ENCODE peak calls at places on chromosomes 4 and X, in six cellular contexts. H is cardiac muscle cell; Q is activated naive CD8-positive, alpha-beta T cell treated with anti-CD3 and anti-CD28 coated beads for 36 hours; E is B cell; J is heart left ventricle; W is activated CD4-positive, alpha-beta T cell treated with anti-CD3 and anti-CD28 coated beads, Interleukin-2, amount 50 U/mL, for 24 hours. O is an unnamed sample.

GRCh38 chrX:65601530-65602281 is 65.7 kb upstream of the MSN start:
- DNase-seq in H (no peak), Q (peak), E (peak), J (peak), W (peak), O (no peak)

GRCh38 chr4:182310316-182310715 is 67.1 kb downstream of the TENM3 start:
- DNase-seq in H (no peak), Q (no peak), E (no peak), J (no peak), W (no peak), O (no peak)

GRCh38 chr4:76626686-76627465 is 191.8 kb downstream of the SHROOM3 start:
- DNase-seq in H (no peak), Q (no peak), E (no peak), J (no peak), W (no peak), O (no peak)

GRCh38 chr4:16289872-16290554 is 63.7 kb upstream of the TAPT1 start:
- DNase-seq in H (peak), Q (no peak), E (no peak), J (no peak), W (no peak), O (no peak)

GRCh38 chr4:40264995-40265909 is 68.4 kb downstream of the RHOH start:
- DNase-seq in H (peak), Q (peak), E (peak), J (no peak), W (no peak), O (no peak)

GRCh38 chr4:16226816-16227461 is 668 bp upstream of the TAPT1 start:
- DNase-seq in H (peak), Q (peak), E (peak), J (peak), W (peak), O (peak)

GRCh38 chr4:174828845-174829701 is at the start of gene GLRA3:
- DNase-seq in H (peak), Q (peak), E (peak), J (no peak), W (no peak), O (no peak)

GRCh38 chrX:109719262-109719661 is 13.8 kb downstream of the ACSL4 start:
- DNase-seq in H (no peak), Q (no peak), E (no peak), J (no peak), W (no peak), O (no peak)

GRCh38 chr4:185305979-185306442 is 89.7 kb downstream of the LRP2BP start:
- DNase-seq in H (no peak), Q (no peak), E (no peak), J (no peak), W (no peak), O (no peak)

GRCh38 chrX:144722307-144722706 is 525.0 kb upstream of the SPANXN1 start:
- DNase-seq in H (no peak), Q (no peak), E (no peak), J (no peak), W (no peak), O (no peak)

GRCh38 chr4:39319678-39320077 is 46.5 kb downstream of the RFC1 start:
- DNase-seq in H (no peak), Q (no peak), E (no peak), J (no peak), W (no peak), O (no peak)

GRCh38 chrX:16869393-16870094 is 618 bp downstream of the RBBP7 start:
- DNase-seq in H (peak), Q (peak), E (peak), J (peak), W (no peak), O (no peak)

GRCh38 chr4:5758741-5759140 is 47.7 kb downstream of the EVC start:
- DNase-seq in H (no peak), Q (peak), E (no peak), J (no peak), W (peak), O (no peak)

GRCh38 chrX:20729421-20729820 is 462.7 kb upstream of the RPS6KA3 start:
- DNase-seq in H (no peak), Q (no peak), E (no peak), J (no peak), W (no peak), O (no peak)

GRCh38 chrX:17964871-17965270 is 103.8 kb upstream of the RAI2 start:
- DNase-seq in H (no peak), Q (no peak), E (no peak), J (no peak), W (no peak), O (no peak)

GRCh38 chr4:33974270-33974669 is 2270.0 kb downstream of the ARAP2 start:
- DNase-seq in H (no peak), Q (no peak), E (no peak), J (no peak), W (no peak), O (no peak)

GRCh38 chr4:38671594-38671943 is 7.6 kb downstream of the KLF3 start:
- DNase-seq in H (no peak), Q (peak), E (no peak), J (no peak), W (no peak), O (no peak)

GRCh38 chr4:39048291-39048690 is 13.7 kb upstream of the KLHL5 start:
- DNase-seq in H (no peak), Q (no peak), E (no peak), J (no peak), W (no peak), O (no peak)

GRCh38 chr4:128347930-128348660 is 60.5 kb upstream of the PGRMC2 start:
- DNase-seq in H (no peak), Q (no peak), E (no peak), J (no peak), W (no peak), O (no peak)

GRCh38 chr4:170769857-170770256 is 680.1 kb upstream of the AADAT start:
- DNase-seq in H (no peak), Q (no peak), E (no peak), J (no peak), W (no peak), O (no peak)

GRCh38 chr4:175419120-175419774 is 392.8 kb downstream of the GPM6A start:
- DNase-seq in H (no peak), Q (no peak), E (no peak), J (no peak), W (no peak), O (no peak)

GRCh38 chr4:155953151-155954117 is at the start of gene CTSO:
- DNase-seq in H (peak), Q (peak), E (peak), J (peak), W (peak), O (peak)

GRCh38 chrX:123184199-123184857 is at the start of gene GRIA3:
- DNase-seq in H (no peak), Q (no peak), E (no peak), J (no peak), W (no peak), O (no peak)

GRCh38 chr4:62279689-62280088 is 1079.6 kb downstream of the ADGRL3 start:
- DNase-seq in H (no peak), Q (no peak), E (no peak), J (no peak), W (no peak), O (no peak)

GRCh38 chr4:89837385-89837995 is 529 bp upstream of the SNCA start:
- DNase-seq in H (peak), Q (peak), E (no peak), J (no peak), W (no peak), O (no peak)

GRCh38 chrX:371907-372306 is 14.8 kb downstream of the PPP2R3B start:
- DNase-seq in H (no peak), Q (no peak), E (peak), J (no peak), W (no peak), O (no peak)

GRCh38 chrX:56343231-56343630 is 111.1 kb downstream of the KLF8 start:
- DNase-seq in H (no peak), Q (no peak), E (no peak), J (no peak), W (no peak), O (no peak)

GRCh38 chrX:18895157-18895952 is 88.6 kb downstream of the PHKA2 start:
- DNase-seq in H (no peak), Q (no peak), E (no peak), J (peak), W (no peak), O (no peak)

GRCh38 chr4:155787113-155787710 is 28.4 kb downstream of the GUCY1B1 start:
- DNase-seq in H (peak), Q (no peak), E (no peak), J (no peak), W (peak), O (no peak)

GRCh38 chrX:13059676-13060499 is 15.5 kb upstream of the FAM9C start:
- DNase-seq in H (no peak), Q (no peak), E (no peak), J (no peak), W (no peak), O (no peak)

GRCh38 chr4:102036619-102037376 is 246.3 kb downstream of the BANK1 start:
- DNase-seq in H (peak), Q (no peak), E (no peak), J (no peak), W (no peak), O (no peak)

GRCh38 chr4:150852237-150852636 is 162.8 kb downstream of the LRBA start:
- DNase-seq in H (no peak), Q (no peak), E (no peak), J (no peak), W (no peak), O (no peak)

GRCh38 chr4:54695359-54696149 is 37.8 kb downstream of the KIT start:
- DNase-seq in H (no peak), Q (no peak), E (no peak), J (peak), W (no peak), O (no peak)

GRCh38 chr4:33031328-33031727 is 2311.2 kb downstream of the PCDH7 start:
- DNase-seq in H (no peak), Q (no peak), E (no peak), J (no peak), W (no peak), O (no peak)

GRCh38 chrX:48697182-48697727 is 721 bp downstream of the SUV39H1 start:
- DNase-seq in H (no peak), Q (no peak), E (no peak), J (no peak), W (no peak), O (no peak)

GRCh38 chrX:116204947-116205346 is 34.4 kb downstream of the AGTR2 start:
- DNase-seq in H (peak), Q (no peak), E (no peak), J (no peak), W (no peak), O (no peak)

GRCh38 chr4:118032691-118033090 is 1.6 kb upstream of the NDST3 start:
- DNase-seq in H (no peak), Q (no peak), E (no peak), J (no peak), W (no peak), O (no peak)

GRCh38 chr4:128163177-128164117 is 102.3 kb downstream of the LARP1B start:
- DNase-seq in H (no peak), Q (no peak), E (no peak), J (no peak), W (no peak), O (no peak)

GRCh38 chr4:148196168-148196567 is 246.0 kb downstream of the NR3C2 start:
- DNase-seq in H (no peak), Q (no peak), E (no peak), J (no peak), W (no peak), O (no peak)